ENCODE peak calls at places on chromosomes 2 and 18, in six cellular contexts. K, N, V, R, H and P are unnamed samples.
A peak's percentile ranks its signal among the peaks of the same experiment; 100 is the strongest.

GRCh38 chr18:44679912-44680270 is 797 bp upstream of the SETBP1 start:
- DNase-seq in N (peak; percentile 77), R (peak; percentile 58), H (peak; percentile 2), K (no peak), V (peak; percentile 65), P (peak; percentile 84)

GRCh38 chr2:227513113-227513512 is 41.2 kb downstream of the AGFG1 start:
- DNase-seq in K (no peak), H (no peak), R (no peak), N (no peak), V (no peak), P (no peak)

GRCh38 chr2:38178556-38179419 is 102.8 kb upstream of the CYP1B1 start:
- DNase-seq in N (no peak), V (peak; percentile 95), R (peak; percentile 53), K (peak; percentile 40), H (no peak), P (no peak)

GRCh38 chr2:20065885-20066602 is 14.6 kb upstream of the LAPTM4A start:
- DNase-seq in N (no peak), V (peak; percentile 95), R (peak; percentile 48), K (no peak), H (no peak), P (no peak)

GRCh38 chr2:219474285-219475060 is 24.2 kb upstream of the GMPPA start:
- DNase-seq in V (no peak), N (no peak), K (no peak), H (no peak), R (no peak), P (no peak)

GRCh38 chr2:217990791-217991465 is 11.9 kb downstream of the TNS1 start:
- DNase-seq in H (no peak), R (no peak), V (no peak), K (no peak), N (no peak), P (peak; percentile 65)

GRCh38 chr2:201648-202433 is 62.0 kb downstream of the SH3YL1 start:
- DNase-seq in R (no peak), V (no peak), K (no peak), H (no peak), N (no peak), P (no peak)

GRCh38 chr2:70084973-70085710 is 2.1 kb upstream of the PCBP1 start:
- DNase-seq in N (peak; percentile 49), R (peak; percentile 43), V (no peak), K (peak; percentile 57), H (peak; percentile 76), P (no peak)

GRCh38 chr2:119732451-119733164 is 27.1 kb upstream of the PTPN4 start:
- DNase-seq in H (no peak), K (no peak), V (no peak), R (no peak), N (no peak), P (no peak)

GRCh38 chr2:171403181-171403580 is 30.6 kb downstream of the METTL8 start:
- DNase-seq in V (peak; percentile 84), R (no peak), H (no peak), N (no peak), K (no peak), P (no peak)

GRCh38 chr18:55047546-55047945 is 88.3 kb upstream of the CCDC68 start:
- DNase-seq in V (peak; percentile 18), H (no peak), R (no peak), K (no peak), N (no peak), P (no peak)

GRCh38 chr2:20917724-20918572 is 95.0 kb upstream of the LDAH start:
- DNase-seq in V (no peak), R (no peak), N (no peak), K (no peak), H (no peak), P (no peak)

GRCh38 chr18:76721207-76721996 is 101.0 kb upstream of the ZNF236 start:
- DNase-seq in H (peak; percentile 73), V (no peak), N (no peak), K (no peak), R (no peak), P (no peak)

GRCh38 chr18:42520074-42520473 is 565.0 kb downstream of the PIK3C3 start:
- DNase-seq in V (no peak), R (no peak), H (no peak), N (no peak), K (no peak), P (no peak)

GRCh38 chr2:108630567-108631405 is 88.5 kb upstream of the RANBP2 start:
- DNase-seq in N (no peak), H (no peak), V (peak; percentile 74), K (no peak), R (no peak), P (no peak)

GRCh38 chr2:204808494-204808893 is 263.2 kb downstream of the PARD3B start:
- DNase-seq in V (no peak), H (no peak), R (no peak), N (no peak), K (no peak), P (no peak)

GRCh38 chr2:80256396-80257167 is 48.0 kb downstream of the LRRTM1 start:
- DNase-seq in V (peak; percentile 9), K (no peak), N (peak; percentile 44), R (no peak), H (no peak), P (no peak)

GRCh38 chr2:72676341-72677025 is 149.3 kb downstream of the EXOC6B start:
- DNase-seq in V (peak; percentile 66), R (no peak), N (peak; percentile 16), K (no peak), H (no peak), P (no peak)

GRCh38 chr2:70927641-70928040 is 8.1 kb upstream of the ATP6V1B1 start:
- DNase-seq in R (no peak), N (no peak), H (no peak), V (no peak), K (no peak), P (no peak)

GRCh38 chr18:3256693-3257626 is 5.0 kb upstream of the MYL12B start:
- DNase-seq in V (peak; percentile 67), K (peak; percentile 44), N (no peak), R (no peak), H (no peak), P (no peak)

GRCh38 chr18:5851998-5852397 is 43.3 kb downstream of the TMEM200C start:
- DNase-seq in V (no peak), H (no peak), K (no peak), R (no peak), N (no peak), P (no peak)

GRCh38 chr2:17309186-17309585 is 209.1 kb downstream of the RAD51AP2 start:
- DNase-seq in N (no peak), R (no peak), H (no peak), K (no peak), V (no peak), P (no peak)

GRCh38 chr2:170714156-170715061 is 728 bp upstream of the SP5 start:
- DNase-seq in V (peak; percentile 11), R (no peak), H (no peak), K (peak; percentile 74), N (peak; percentile 63), P (peak; percentile 81)

GRCh38 chr18:27861539-27861938 is 315.4 kb downstream of the CDH2 start:
- DNase-seq in R (no peak), H (no peak), N (no peak), K (no peak), V (no peak), P (no peak)

GRCh38 chr18:48123965-48124364 is 193.5 kb upstream of the SMAD2 start:
- DNase-seq in N (peak; percentile 51), H (no peak), V (no peak), R (no peak), K (no peak), P (no peak)

GRCh38 chr2:65453916-65454315 is 21.5 kb upstream of the SPRED2 start:
- DNase-seq in R (no peak), K (no peak), N (no peak), H (no peak), V (peak; percentile 77), P (no peak)

GRCh38 chr2:160294339-160294803 is 94.3 kb upstream of the ITGB6 start:
- DNase-seq in H (no peak), N (no peak), V (peak; percentile 92), K (no peak), R (peak; percentile 72), P (peak; percentile 78)

GRCh38 chr18:74936343-74936742 is 272.6 kb downstream of the PTGR3 start:
- DNase-seq in N (no peak), R (no peak), H (no peak), K (no peak), V (no peak), P (no peak)

GRCh38 chr2:109433486-109433885 is 180.3 kb downstream of the SEPTIN10 start:
- DNase-seq in N (no peak), K (no peak), V (no peak), H (no peak), R (no peak), P (peak; percentile 28)

GRCh38 chr2:101356486-101356885 is 30.8 kb downstream of the CREG2 start:
- DNase-seq in N (no peak), H (no peak), K (no peak), V (peak; percentile 62), R (no peak), P (no peak)

GRCh38 chr2:145088733-145089132 is 568.8 kb upstream of the ZEB2 start:
- DNase-seq in N (no peak), H (no peak), V (no peak), K (no peak), R (no peak), P (no peak)

GRCh38 chr2:19990416-19990728 is 467 bp upstream of the WDR35 start:
- DNase-seq in V (no peak), K (no peak), R (no peak), H (no peak), N (no peak), P (no peak)